ENCODE peak calls at places on chromosomes 16 and 17, in eight cellular contexts. V, S, I, X, Y, K, H and E are unnamed samples.

GRCh38 chr17:6862822-6863221 is 31.3 kb upstream of the TEKT1 start:
- DNase-seq in V (no peak), S (no peak), I (no peak), X (no peak), Y (no peak), K (no peak), H (no peak), E (no peak)

GRCh38 chr16:88732961-88733294 is 26.6 kb downstream of the CTU2 start:
- DNase-seq in V (no peak), S (no peak), I (no peak), X (no peak), Y (no peak), K (no peak), H (no peak), E (no peak)

GRCh38 chr17:39920218-39921210 is 2.1 kb upstream of the GSDMB start:
- DNase-seq in V (no peak), S (no peak), I (no peak), X (no peak), Y (no peak), K (no peak), H (no peak), E (no peak)

GRCh38 chr17:13728751-13729150 is 127.0 kb upstream of the HS3ST3A1 start:
- DNase-seq in V (no peak), S (no peak), I (no peak), X (no peak), Y (no peak), K (no peak), H (no peak), E (no peak)

GRCh38 chr17:30580916-30581315 is 103.7 kb downstream of the GOSR1 start:
- DNase-seq in V (no peak), S (no peak), I (no peak), X (no peak), Y (no peak), K (no peak), H (no peak), E (no peak)

GRCh38 chr17:29107933-29108805 is 65.2 kb downstream of the PIPOX start:
- DNase-seq in V (no peak), S (peak), I (no peak), X (peak), Y (no peak), K (no peak), H (peak), E (no peak)

GRCh38 chr17:61294777-61295176 is 104.9 kb upstream of the TBX2 start:
- DNase-seq in V (no peak), S (no peak), I (no peak), X (no peak), Y (no peak), K (no peak), H (no peak), E (no peak)

GRCh38 chr16:84286568-84287220 is 8.0 kb upstream of the WFDC1 start:
- DNase-seq in V (peak), S (peak), I (no peak), X (peak), Y (peak), K (no peak), H (no peak), E (peak)

GRCh38 chr17:60618854-60619253 is 18.9 kb downstream of the PPM1D start:
- DNase-seq in V (no peak), S (no peak), I (no peak), X (no peak), Y (no peak), K (no peak), H (no peak), E (no peak)

GRCh38 chr17:44602970-44603369 is 45.7 kb downstream of the FZD2 start:
- DNase-seq in V (no peak), S (no peak), I (no peak), X (no peak), Y (no peak), K (no peak), H (no peak), E (no peak)

GRCh38 chr16:70659546-70659945 is 13.2 kb downstream of the IL34 start:
- DNase-seq in V (no peak), S (no peak), I (no peak), X (no peak), Y (no peak), K (no peak), H (no peak), E (peak)

GRCh38 chr16:76235426-76235825 is 41.8 kb upstream of the CNTNAP4 start:
- DNase-seq in V (no peak), S (no peak), I (no peak), X (no peak), Y (no peak), K (no peak), H (no peak), E (peak)

GRCh38 chr17:17140590-17140980 is 65.5 kb downstream of the PLD6 start:
- DNase-seq in V (no peak), S (no peak), I (no peak), X (no peak), Y (no peak), K (no peak), H (no peak), E (no peak)

GRCh38 chr16:58393138-58393504 is 850 bp downstream of the GINS3 start:
- DNase-seq in V (no peak), S (no peak), I (no peak), X (no peak), Y (peak), K (no peak), H (no peak), E (no peak)

GRCh38 chr17:50361561-50362480 is 11.2 kb downstream of the MRPL27 start:
- DNase-seq in V (no peak), S (peak), I (no peak), X (peak), Y (peak), K (peak), H (no peak), E (peak)

GRCh38 chr17:59712856-59713255 is 5.4 kb downstream of the VMP1 start:
- DNase-seq in V (no peak), S (no peak), I (no peak), X (no peak), Y (no peak), K (no peak), H (no peak), E (no peak)

GRCh38 chr17:28335959-28336871 is 654 bp downstream of the TNFAIP1 start:
- DNase-seq in V (peak), S (peak), I (no peak), X (peak), Y (peak), K (no peak), H (peak), E (peak)

GRCh38 chr17:82399601-82400101 is 18.5 kb upstream of the HEXD start:
- DNase-seq in V (no peak), S (peak), I (peak), X (no peak), Y (peak), K (peak), H (no peak), E (no peak)

GRCh38 chr16:89217138-89217387 is 440 bp upstream of the ZNF778 start:
- DNase-seq in V (no peak), S (no peak), I (no peak), X (no peak), Y (no peak), K (no peak), H (no peak), E (no peak)

GRCh38 chr17:77696720-77697460 is 261.6 kb upstream of the TNRC6C start:
- DNase-seq in V (peak), S (no peak), I (no peak), X (no peak), Y (no peak), K (no peak), H (no peak), E (no peak)

GRCh38 chr16:58377932-58378331 is 14.3 kb upstream of the GINS3 start:
- DNase-seq in V (no peak), S (no peak), I (no peak), X (no peak), Y (peak), K (no peak), H (no peak), E (no peak)

GRCh38 chr17:35778641-35779196 is 16.7 kb downstream of the MMP28 start:
- DNase-seq in V (no peak), S (no peak), I (no peak), X (no peak), Y (no peak), K (no peak), H (no peak), E (peak)

GRCh38 chr17:57120814-57121213 is 35.8 kb downstream of the AKAP1 start:
- DNase-seq in V (no peak), S (no peak), I (no peak), X (no peak), Y (no peak), K (no peak), H (no peak), E (no peak)

GRCh38 chr16:86452451-86452850 is 57.9 kb upstream of the FOXF1 start:
- DNase-seq in V (no peak), S (no peak), I (no peak), X (no peak), Y (no peak), K (no peak), H (no peak), E (no peak)

GRCh38 chr17:81294512-81295030 is 536 bp downstream of the SLC38A10 start:
- DNase-seq in V (peak), S (no peak), I (no peak), X (peak), Y (no peak), K (no peak), H (peak), E (peak)

GRCh38 chr16:17107450-17107849 is 363.3 kb downstream of the XYLT1 start:
- DNase-seq in V (no peak), S (no peak), I (no peak), X (no peak), Y (no peak), K (no peak), H (no peak), E (no peak)

GRCh38 chr16:58481931-58482330 is 18.0 kb upstream of the NDRG4 start:
- DNase-seq in V (no peak), S (no peak), I (no peak), X (no peak), Y (no peak), K (no peak), H (no peak), E (no peak)

GRCh38 chr16:17295948-17296347 is 174.8 kb downstream of the XYLT1 start:
- DNase-seq in V (no peak), S (no peak), I (peak), X (no peak), Y (no peak), K (no peak), H (no peak), E (no peak)

GRCh38 chr17:40399185-40399584 is 18.5 kb downstream of the TOP2A start:
- DNase-seq in V (no peak), S (no peak), I (no peak), X (no peak), Y (peak), K (no peak), H (no peak), E (no peak)

GRCh38 chr17:79557276-79557675 is 53.6 kb downstream of the RBFOX3 start:
- DNase-seq in V (no peak), S (peak), I (no peak), X (no peak), Y (no peak), K (no peak), H (no peak), E (no peak)

GRCh38 chr17:39794249-39794970 is 56.7 kb downstream of the GRB7 start:
- DNase-seq in V (no peak), S (no peak), I (no peak), X (peak), Y (no peak), K (no peak), H (no peak), E (no peak)

GRCh38 chr16:31487076-31487719 is 4.3 kb downstream of the SLC5A2 start:
- DNase-seq in V (no peak), S (peak), I (no peak), X (no peak), Y (no peak), K (no peak), H (no peak), E (no peak)

GRCh38 chr16:11138769-11139623 is 117.0 kb downstream of the SOCS1 start:
- DNase-seq in V (no peak), S (no peak), I (no peak), X (no peak), Y (no peak), K (no peak), H (no peak), E (no peak)